ENCODE peak calls at places on chromosomes 3 and 15, in six cellular contexts. V is Panc1; N is astrocyte; L is psoas muscle; S is A549; F is CD8-positive, alpha-beta T cell. B is an unnamed sample.

GRCh38 chr3:159196316-159196715 is 394.5 kb downstream of the MFSD1 start:
- DNase-seq in V (no peak), N (no peak), L (no peak), S (no peak), F (no peak), B (no peak)

GRCh38 chr3:182925330-182925943 is 54.9 kb downstream of the DCUN1D1 start:
- DNase-seq in V (no peak), N (peak), L (peak), S (no peak), F (no peak), B (no peak)

GRCh38 chr3:120459196-120459595 is 8.4 kb upstream of the FSTL1 start:
- DNase-seq in V (no peak), N (no peak), L (no peak), S (no peak), F (no peak), B (no peak)

GRCh38 chr3:26102376-26103110 is 312.7 kb downstream of the OXSM start:
- DNase-seq in V (no peak), N (no peak), L (no peak), S (no peak), F (no peak), B (no peak)

GRCh38 chr15:37480482-37480881 is 380.1 kb upstream of the MEIS2 start:
- DNase-seq in V (no peak), N (no peak), L (no peak), S (no peak), F (no peak), B (no peak)

GRCh38 chr15:36156855-36157521 is 422.4 kb upstream of the CDIN1 start:
- DNase-seq in V (no peak), N (peak), L (peak), S (no peak), F (no peak), B (no peak)

GRCh38 chr15:29377141-29377540 is 107.5 kb upstream of the NSMCE3 start:
- DNase-seq in V (no peak), N (no peak), L (no peak), S (no peak), F (no peak), B (no peak)

GRCh38 chr15:45449878-45450277 is 71.5 kb upstream of the GATM start:
- DNase-seq in V (no peak), N (no peak), L (no peak), S (no peak), F (no peak), B (no peak)

GRCh38 chr15:88911766-88912118 is 1.4 kb downstream of the MFGE8 start:
- DNase-seq in V (no peak), N (peak), L (peak), S (peak), F (no peak), B (no peak)

GRCh38 chr3:155302476-155302875 is 9.0 kb upstream of the STRIT1 start:
- DNase-seq in V (no peak), N (peak), L (no peak), S (no peak), F (no peak), B (peak)

GRCh38 chr3:27022096-27022761 is 347.0 kb downstream of the NEK10 start:
- DNase-seq in V (no peak), N (no peak), L (no peak), S (no peak), F (no peak), B (no peak)

GRCh38 chr3:51282931-51283330 is 102.2 kb upstream of the MANF start:
- DNase-seq in V (no peak), N (peak), L (no peak), S (no peak), F (no peak), B (peak)

GRCh38 chr3:136838641-136839555 is 20.0 kb downstream of the SLC35G2 start:
- DNase-seq in V (no peak), N (peak), L (no peak), S (no peak), F (no peak), B (no peak)

GRCh38 chr3:66272016-66272415 is 51.2 kb downstream of the SLC25A26 start:
- DNase-seq in V (no peak), N (no peak), L (no peak), S (no peak), F (no peak), B (no peak)

GRCh38 chr3:73603771-73604171 is 21.0 kb downstream of the PDZRN3 start:
- DNase-seq in V (no peak), N (peak), L (no peak), S (no peak), F (no peak), B (no peak)

GRCh38 chr3:45607790-45608189 is 13.2 kb downstream of the LIMD1 start:
- DNase-seq in V (no peak), N (peak), L (no peak), S (no peak), F (no peak), B (peak)

GRCh38 chr15:68367226-68367625 is 64.7 kb downstream of the ITGA11 start:
- DNase-seq in V (no peak), N (no peak), L (no peak), S (no peak), F (no peak), B (no peak)
- H3K27ac ChIP-seq in V (no peak), N (no peak), L (no peak), S (no peak), F (no peak), B (no peak)

GRCh38 chr3:109927726-109928125 is 590.4 kb upstream of the DPPA4 start:
- DNase-seq in V (no peak), N (no peak), L (no peak), S (no peak), F (no peak), B (no peak)
- TF ChIP-seq CTCF in V (no peak), N (no peak), L (no peak), S (no peak), F (no peak), B (no peak)

DNA sequence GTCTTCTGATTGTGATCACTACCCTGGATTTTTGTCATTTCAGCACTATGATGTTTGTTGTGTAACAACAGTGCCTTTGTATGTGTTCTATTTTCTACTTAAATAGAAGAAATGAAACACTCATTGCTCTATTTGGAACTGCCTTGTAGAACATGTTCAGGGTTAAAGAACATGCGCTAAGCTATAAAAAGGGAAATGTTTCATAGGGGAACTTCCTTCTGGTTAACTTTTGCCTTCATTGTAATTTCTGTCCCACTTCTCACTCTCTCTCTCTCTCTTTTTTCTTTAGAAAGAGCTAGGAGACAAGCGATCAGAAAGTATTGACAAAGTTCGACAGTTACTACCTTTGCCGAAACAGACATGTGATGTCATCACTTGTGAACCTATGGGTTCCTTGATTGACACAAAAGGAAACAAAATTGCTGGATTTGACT is at the start of gene P2RY12:
- DNase-seq in V (no peak), N (no peak), L (no peak), S (no peak), F (no peak), B (no peak)
- H3K27ac ChIP-seq in V (no peak), N (no peak), L (no peak), S (no peak), F (no peak), B (no peak)

DNA sequence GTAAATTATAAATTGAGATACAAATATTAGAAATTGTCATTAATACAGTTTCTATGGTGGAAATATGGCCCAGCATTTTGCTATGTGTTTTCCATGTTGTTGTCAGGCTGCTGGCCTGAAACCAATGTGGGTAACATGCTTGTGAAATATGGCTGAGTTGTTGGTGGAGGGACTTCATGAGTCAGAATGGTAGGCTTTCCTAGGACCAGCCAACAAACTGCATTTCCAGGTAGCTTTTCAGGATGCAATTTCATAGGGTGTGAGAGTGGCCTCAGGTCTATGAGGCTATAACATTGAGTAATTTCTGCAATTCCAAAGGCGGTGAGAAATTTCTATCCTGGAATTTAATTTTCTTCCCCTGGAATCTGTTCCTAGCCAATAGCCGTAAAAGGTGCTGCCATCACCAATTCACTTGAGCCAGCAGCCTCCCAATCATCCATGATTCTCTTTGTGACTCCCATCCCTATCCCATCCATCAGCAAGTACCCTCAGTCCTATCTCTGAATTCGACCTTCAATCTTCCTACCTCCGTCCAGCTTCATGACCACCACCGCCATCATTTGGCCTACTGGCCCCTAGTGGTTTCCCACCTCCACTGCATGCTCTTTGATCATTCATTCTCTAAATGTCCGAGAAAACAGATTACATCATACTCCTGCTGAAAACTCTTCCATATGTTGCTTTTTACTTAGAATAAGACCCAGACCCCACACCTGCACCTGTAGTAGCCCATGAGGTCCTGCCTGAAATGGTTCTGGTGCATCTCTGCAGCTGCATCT is 276.6 kb upstream of the CFAP20DC start:
- DNase-seq in V (no peak), N (peak), L (no peak), S (no peak), F (no peak), B (no peak)
- TF ChIP-seq CTCF in V (peak), N (peak), L (no peak), S (no peak), F (no peak), B (peak)

GRCh38 chr3:129608087-129608935 is 1.8 kb upstream of the PLXND1 start:
- DNase-seq in V (no peak), N (no peak), L (no peak), S (no peak), F (no peak), B (no peak)
- H3K27ac ChIP-seq in V (peak), N (no peak), L (peak), S (peak), F (no peak), B (no peak)

GRCh38 chr3:31530039-31530983 is 2.4 kb upstream of the STT3B start:
- DNase-seq in V (no peak), N (no peak), L (no peak), S (no peak), F (no peak), B (no peak)

GRCh38 chr3:31533169-31533870 is 595 bp downstream of the STT3B start:
- DNase-seq in V (no peak), N (peak), L (peak), S (peak), F (peak), B (no peak)

GRCh38 chr3:31531465-31531991 is 1.2 kb upstream of the STT3B start:
- DNase-seq in V (no peak), N (peak), L (no peak), S (no peak), F (no peak), B (no peak)

GRCh38 chr3:31532587-31533168 is at the start of gene STT3B:
- DNase-seq in V (no peak), N (peak), L (peak), S (peak), F (peak), B (peak)

DNA sequence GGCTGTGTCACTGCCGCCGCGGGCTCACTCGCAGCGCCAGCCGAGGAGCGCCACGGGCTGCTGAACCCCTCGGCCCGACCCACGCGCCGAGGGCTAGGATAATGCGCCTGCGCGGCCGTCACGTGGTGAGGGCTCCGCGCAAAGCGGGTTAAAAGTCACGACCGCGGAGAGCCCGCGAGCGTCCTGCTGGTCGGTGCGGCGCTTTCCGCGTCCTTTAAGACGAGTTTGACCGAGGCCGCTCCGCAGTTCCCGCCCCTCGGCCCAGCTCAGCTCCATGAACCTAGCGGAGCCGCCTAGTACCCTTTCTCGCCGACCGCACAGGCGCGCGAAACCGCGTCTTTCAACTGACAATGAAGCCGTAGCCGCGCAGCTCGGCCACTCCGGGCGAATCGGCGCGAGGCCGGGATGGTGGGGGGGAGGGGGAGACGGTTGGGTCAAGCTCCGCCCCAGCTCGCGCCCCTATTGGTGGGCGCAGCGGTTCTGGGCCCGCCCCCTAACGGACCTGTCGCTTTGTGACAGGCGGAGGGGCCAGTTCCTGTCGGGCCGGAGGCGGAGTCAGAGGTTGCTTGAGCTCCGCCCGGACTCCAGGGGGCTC is 636 bp upstream of the STT3B start:
- DNase-seq in V (peak), N (peak), L (peak), S (peak), F (peak), B (peak)
- TF ChIP-seq CTCF in V (no peak), N (no peak), L (no peak), S (no peak), F (no peak), B (no peak)

DNA sequence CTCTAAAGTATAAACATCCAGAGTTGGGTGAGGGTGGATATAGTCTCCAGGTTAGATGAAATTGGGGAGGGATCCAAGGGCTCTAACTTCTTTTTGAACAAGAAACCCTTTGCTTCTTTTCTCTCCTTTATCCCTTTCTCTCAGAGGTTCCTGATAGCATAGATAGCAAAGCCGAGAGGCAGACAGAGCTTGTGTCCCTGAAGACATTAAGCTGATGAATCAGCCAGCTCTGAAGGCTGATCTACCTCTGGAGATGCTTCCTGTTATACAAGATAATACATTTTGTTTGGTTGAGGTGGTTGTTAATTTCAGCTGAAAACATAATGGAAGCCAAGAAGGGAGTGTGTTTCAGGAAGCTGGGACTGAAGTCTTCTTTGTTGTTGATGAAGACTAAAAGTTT is 193.2 kb downstream of the PDCD6IP start:
- DNase-seq in V (no peak), N (no peak), L (no peak), S (no peak), F (no peak), B (no peak)
- H3K27ac ChIP-seq in V (no peak), N (no peak), L (no peak), S (no peak), F (no peak), B (no peak)

GRCh38 chr15:70875001-70875782 is 17.0 kb downstream of the THAP10 start:
- DNase-seq in V (no peak), N (no peak), L (no peak), S (no peak), F (no peak), B (no peak)
- TF ChIP-seq CTCF in V (peak), N (peak), L (peak), S (peak), F (no peak), B (peak)

DNA sequence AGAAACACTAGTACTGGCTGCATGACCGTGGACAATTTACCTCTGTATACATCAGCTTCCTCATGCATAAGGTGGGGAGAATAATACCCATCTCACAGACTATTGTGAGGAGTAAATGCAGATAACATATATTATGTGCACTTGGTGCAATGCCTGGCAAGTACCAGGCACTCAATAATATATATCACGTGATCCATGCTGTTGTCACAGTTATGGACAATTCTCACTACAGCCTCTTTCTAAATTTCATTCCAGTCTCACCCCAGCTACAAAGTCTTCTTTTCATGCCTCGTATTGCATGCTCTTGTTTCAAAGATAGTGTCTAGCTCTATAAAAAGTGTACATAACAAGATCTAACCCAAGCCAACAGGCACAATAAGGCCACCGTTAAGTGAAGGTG is 494.3 kb upstream of the ADAMTS9 start:
- DNase-seq in V (no peak), N (no peak), L (no peak), S (no peak), F (no peak), B (no peak)
- H3K27ac ChIP-seq in V (no peak), N (no peak), L (no peak), S (no peak), F (no peak), B (no peak)

DNA sequence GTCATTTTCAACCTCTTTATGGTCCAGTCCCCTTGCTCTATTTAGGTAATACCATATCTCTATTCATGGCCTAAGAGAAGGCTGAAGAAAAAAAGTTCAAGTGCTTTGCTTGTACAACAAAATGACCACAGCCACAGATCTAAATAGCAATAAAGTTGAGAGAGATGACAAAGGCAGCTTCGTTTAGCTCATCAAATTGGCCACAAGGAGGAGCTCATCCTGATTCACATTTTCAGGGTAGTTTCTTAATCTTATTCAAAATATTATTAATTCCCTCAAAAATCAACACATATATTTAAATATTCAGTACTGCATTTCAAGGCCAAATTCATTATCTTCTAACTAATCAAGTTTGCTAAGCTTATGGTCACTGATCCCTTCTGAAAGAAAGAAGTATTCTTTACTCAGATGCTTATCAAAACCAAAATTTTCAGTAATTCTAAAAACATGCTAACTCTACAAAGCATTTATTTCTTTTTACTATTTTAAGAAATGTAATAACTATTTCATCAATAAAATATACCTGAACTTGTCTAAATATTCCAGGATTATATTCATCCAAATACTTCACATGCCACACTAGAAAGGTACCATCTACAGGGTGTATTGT is 85.5 kb downstream of the DMXL2 start:
- DNase-seq in V (no peak), N (no peak), L (no peak), S (peak), F (no peak), B (no peak)
- TF ChIP-seq CTCF in V (peak), N (peak), L (no peak), S (peak), F (no peak), B (peak)